ENCODE peak calls at places on chromosomes 11 and 22, in seven cellular contexts. K is stimulated activated CD8-positive, alpha-beta memory T cell treated with anti-CD3 and anti-CD28 coated beads, Interleukin-7, amount 100 ng/mL, for 48 hours; H is skeletal muscle cell; W is lung microvascular endothelial cell; B is endothelial cell of umbilical vein; E is body of pancreas; O is EL. D is an unnamed sample.

GRCh38 chr11:9855579-9856260 is 191.8 kb downstream of the SWAP70 start:
- DNase-seq in W (no peak), E (no peak), H (no peak), B (no peak), O (peak; percentile 68), K (no peak), D (no peak)

GRCh38 chr11:121467965-121468364 is 15.2 kb upstream of the SORL1-AS1 start:
- DNase-seq in O (no peak), W (no peak), K (peak; percentile 84), B (no peak), E (no peak), H (no peak), D (peak; percentile 78)

GRCh38 chr11:117668291-117668690 is 128.7 kb downstream of the DSCAML1 start:
- DNase-seq in H (no peak), E (no peak), O (no peak), K (no peak), B (no peak), W (no peak), D (no peak)

GRCh38 chr11:27471588-27472397 is 797 bp downstream of the LGR4 start:
- DNase-seq in O (no peak), W (peak; percentile 36), H (no peak), E (peak; percentile 64), B (peak; percentile 11), K (no peak), D (peak; percentile 10)

GRCh38 chr11:66289548-66290331 is 797 bp upstream of the YIF1A start:
- DNase-seq in H (no peak), B (no peak), O (no peak), K (peak; percentile 79), W (peak; percentile 80), E (peak; percentile 81), D (no peak)

GRCh38 chr11:63920870-63921417 is 4.0 kb upstream of the RCOR2 start:
- DNase-seq in E (no peak), W (no peak), B (no peak), H (no peak), O (no peak), K (peak; percentile 38), D (no peak)

GRCh38 chr11:23311986-23312940 is 452.0 kb upstream of the CCDC179 start:
- DNase-seq in O (peak; percentile 79), H (no peak), E (no peak), W (no peak), K (no peak), B (peak; percentile 20), D (no peak)

GRCh38 chr22:43481528-43482309 is 69.9 kb downstream of the MPPED1 start:
- DNase-seq in H (no peak), K (peak; percentile 18), O (no peak), B (no peak), E (no peak), W (no peak), D (peak; percentile 40)

GRCh38 chr11:47267858-47268257 is 2.1 kb upstream of the MADD start:
- DNase-seq in H (no peak), E (no peak), K (no peak), B (no peak), W (no peak), O (no peak), D (no peak)

GRCh38 chr11:65417702-65418430 is 4.7 kb upstream of the NEAT1 start:
- DNase-seq in K (no peak), O (no peak), W (peak; percentile 59), E (peak; percentile 33), H (no peak), B (peak; percentile 26), D (peak; percentile 47)

GRCh38 chr11:115153135-115153534 is 351.1 kb downstream of the CADM1 start:
- DNase-seq in H (peak; percentile 4), E (no peak), B (no peak), O (no peak), W (no peak), K (no peak), D (no peak)

GRCh38 chr11:69102732-69103615 is 52.8 kb upstream of the SMIM38 start:
- DNase-seq in H (no peak), B (no peak), O (no peak), K (no peak), E (no peak), W (no peak), D (no peak)

GRCh38 chr11:76825726-76826396 is 34.9 kb upstream of the ACER3 start:
- DNase-seq in E (no peak), W (no peak), O (no peak), K (no peak), H (no peak), B (no peak), D (no peak)

GRCh38 chr11:13388741-13389140 is 74.3 kb downstream of the BTBD10 start:
- DNase-seq in B (no peak), K (no peak), W (no peak), E (no peak), H (no peak), O (no peak), D (no peak)

GRCh38 chr22:38699784-38700183 is 959 bp downstream of the JOSD1 start:
- DNase-seq in B (no peak), W (peak; percentile 36), K (no peak), H (no peak), E (no peak), O (peak; percentile 55), D (no peak)

GRCh38 chr22:22440188-22440587 is 68.4 kb downstream of the ZNF280B start:
- DNase-seq in K (no peak), H (no peak), W (no peak), B (no peak), E (no peak), O (no peak), D (no peak)

GRCh38 chr22:23772315-23773246 is at the start of gene MMP11:
- DNase-seq in W (no peak), B (no peak), E (peak; percentile 55), H (no peak), K (no peak), O (peak; percentile 62), D (no peak)

GRCh38 chr22:46625113-46625842 is 5.1 kb downstream of the GRAMD4 start:
- DNase-seq in K (no peak), H (no peak), W (no peak), B (no peak), O (no peak), E (no peak), D (no peak)

GRCh38 chr22:29720824-29721323 is 1.1 kb downstream of the CABP7 start:
- DNase-seq in O (no peak), B (no peak), H (no peak), W (no peak), E (no peak), K (no peak), D (no peak)

GRCh38 chr22:39255449-39256185 is 10.8 kb upstream of the PDGFB start:
- DNase-seq in H (no peak), O (no peak), K (no peak), B (no peak), E (no peak), W (no peak), D (no peak)

GRCh38 chr11:10122337-10123197 is 171.5 kb downstream of the SBF2 start:
- DNase-seq in K (no peak), E (no peak), B (no peak), W (peak; percentile 30), H (no peak), O (peak; percentile 51), D (no peak)

GRCh38 chr11:32586576-32587190 is 3.1 kb downstream of the EIF3M start:
- DNase-seq in W (peak; percentile 30), H (no peak), K (no peak), E (no peak), O (peak; percentile 37), B (peak; percentile 31), D (no peak)

GRCh38 chr22:39543095-39543494 is 10.5 kb upstream of the RPS19BP1 start:
- DNase-seq in K (no peak), W (peak; percentile 40), B (no peak), H (no peak), O (peak; percentile 39), E (no peak), D (no peak)

GRCh38 chr11:17845431-17845881 is 110.9 kb downstream of the KCNC1 start:
- DNase-seq in K (no peak), W (peak; percentile 12), E (no peak), O (peak; percentile 37), H (peak; percentile 58), B (no peak), D (no peak)

GRCh38 chr11:87036756-87037449 is 831 bp upstream of the TMEM135 start:
- DNase-seq in E (no peak), B (no peak), W (no peak), H (no peak), O (no peak), K (no peak), D (no peak)

D was measured in naive thymus-derived CD4-positive, alpha-beta T cell.